ENCODE peak calls at places on chromosomes 1 and 21, in nine cellular contexts. One of them, this sample, is unnamed.

GRCh38 chr21:43372663-43373386 is 54.1 kb downstream of the SIK1 start:
- DNase-seq in GM20000: no peak
- DNase-seq in NCI-H1092: no peak
- DNase-seq in mucosa of descending colon: no peak
- DNase-seq in WTC11: no peak
- DNase-seq in H54: no peak
- DNase-seq in ovary: no peak
- DNase-seq in Caki2: no peak
- DNase-seq in activated CD4-positive, alpha-beta T cell treated with anti-CD3 and anti-CD28 coated beads for 1 hour: no peak
- DNase-seq in this sample: no peak

GRCh38 chr1:44628962-44629756 is 45.1 kb downstream of the TMEM53 start:
- DNase-seq in WTC11: no peak
- DNase-seq in GM20000: no peak
- DNase-seq in ovary: no peak
- DNase-seq in NCI-H1092: no peak
- DNase-seq in activated CD4-positive, alpha-beta T cell treated with anti-CD3 and anti-CD28 coated beads for 1 hour: no peak
- DNase-seq in Caki2: peak
- DNase-seq in mucosa of descending colon: no peak
- DNase-seq in H54: peak
- DNase-seq in this sample: no peak

GRCh38 chr1:101203812-101204540 is 32.8 kb upstream of the S1PR1 start:
- DNase-seq in ovary: no peak
- DNase-seq in activated CD4-positive, alpha-beta T cell treated with anti-CD3 and anti-CD28 coated beads for 1 hour: no peak
- DNase-seq in H54: no peak
- DNase-seq in Caki2: peak
- DNase-seq in mucosa of descending colon: no peak
- DNase-seq in WTC11: no peak
- DNase-seq in NCI-H1092: peak
- DNase-seq in GM20000: no peak
- DNase-seq in this sample: no peak

GRCh38 chr1:100528861-100529260 is 9.1 kb upstream of the GPR88 start:
- DNase-seq in activated CD4-positive, alpha-beta T cell treated with anti-CD3 and anti-CD28 coated beads for 1 hour: no peak
- DNase-seq in H54: no peak
- DNase-seq in GM20000: no peak
- DNase-seq in ovary: no peak
- DNase-seq in WTC11: no peak
- DNase-seq in mucosa of descending colon: no peak
- DNase-seq in NCI-H1092: no peak
- DNase-seq in Caki2: no peak
- DNase-seq in this sample: no peak

GRCh38 chr1:98044071-98044697 is 123.3 kb upstream of the DPYD start:
- DNase-seq in NCI-H1092: no peak
- DNase-seq in Caki2: no peak
- DNase-seq in ovary: no peak
- DNase-seq in activated CD4-positive, alpha-beta T cell treated with anti-CD3 and anti-CD28 coated beads for 1 hour: no peak
- DNase-seq in mucosa of descending colon: no peak
- DNase-seq in WTC11: no peak
- DNase-seq in GM20000: no peak
- DNase-seq in H54: no peak
- DNase-seq in this sample: no peak

GRCh38 chr1:234413485-234413884 is 40.2 kb downstream of the COA6 start:
- DNase-seq in NCI-H1092: no peak
- DNase-seq in mucosa of descending colon: no peak
- DNase-seq in activated CD4-positive, alpha-beta T cell treated with anti-CD3 and anti-CD28 coated beads for 1 hour: no peak
- DNase-seq in Caki2: no peak
- DNase-seq in H54: no peak
- DNase-seq in ovary: no peak
- DNase-seq in GM20000: no peak
- DNase-seq in WTC11: no peak
- DNase-seq in this sample: no peak

GRCh38 chr1:921011-921837 is 2.5 kb upstream of the SAMD11 start:
- DNase-seq in activated CD4-positive, alpha-beta T cell treated with anti-CD3 and anti-CD28 coated beads for 1 hour: no peak
- DNase-seq in GM20000: no peak
- DNase-seq in NCI-H1092: peak
- DNase-seq in Caki2: peak
- DNase-seq in ovary: peak
- DNase-seq in WTC11: peak
- DNase-seq in H54: no peak
- DNase-seq in mucosa of descending colon: peak
- DNase-seq in this sample: no peak

GRCh38 chr1:206556748-206557635 is 49.7 kb downstream of the RASSF5 start:
- DNase-seq in WTC11: peak
- DNase-seq in mucosa of descending colon: peak
- DNase-seq in NCI-H1092: peak
- DNase-seq in ovary: peak
- DNase-seq in activated CD4-positive, alpha-beta T cell treated with anti-CD3 and anti-CD28 coated beads for 1 hour: peak
- DNase-seq in Caki2: peak
- DNase-seq in H54: peak
- DNase-seq in GM20000: peak
- DNase-seq in this sample: peak

GRCh38 chr1:94961994-94962744 is 35.3 kb upstream of the CNN3 start:
- DNase-seq in Caki2: no peak
- DNase-seq in NCI-H1092: no peak
- DNase-seq in H54: no peak
- DNase-seq in ovary: no peak
- DNase-seq in GM20000: no peak
- DNase-seq in WTC11: no peak
- DNase-seq in activated CD4-positive, alpha-beta T cell treated with anti-CD3 and anti-CD28 coated beads for 1 hour: no peak
- DNase-seq in mucosa of descending colon: no peak
- DNase-seq in this sample: no peak

This sample was measured in tibial artery.